ENCODE peak calls at places on chromosomes 3 and 15, in four cellular contexts. R is epithelial cell of esophagus; Q is NCI-H510A treated with DMSO at 0.1 percent for 48 hours; J is CD8-positive, alpha-beta T cell. D is an unnamed sample.

GRCh38 chr15:41838400-41838897 is at the start of gene PLA2G4B:
- DNase-seq in R (peak; percentile 92), Q (peak; percentile 73), J (no peak), D (no peak)

GRCh38 chr3:85427467-85427866 is 468.7 kb downstream of the CADM2 start:
- DNase-seq in R (peak; percentile 26), Q (no peak), J (no peak), D (no peak)

GRCh38 chr3:46184469-46184868 is 23.6 kb downstream of the CCR1 start:
- DNase-seq in R (peak; percentile 94), Q (no peak), J (no peak), D (no peak)

GRCh38 chr3:59766165-59766872 is 716.5 kb upstream of the CFAP20DC start:
- DNase-seq in R (peak; percentile 7), Q (no peak), J (no peak), D (no peak)

GRCh38 chr3:158642005-158642404 is 2.3 kb upstream of the GFM1 start:
- DNase-seq in R (no peak), Q (no peak), J (no peak), D (no peak)

GRCh38 chr3:152225176-152225575 is 43.6 kb upstream of the MBNL1 start:
- DNase-seq in R (no peak), Q (no peak), J (no peak), D (no peak)

GRCh38 chr15:25542648-25543047 is 103.8 kb upstream of the UBE3A start:
- DNase-seq in R (no peak), Q (no peak), J (no peak), D (no peak)

GRCh38 chr15:85840079-85840801 is 45.5 kb upstream of the KLHL25 start:
- DNase-seq in R (peak; percentile 75), Q (peak; percentile 38), J (peak; percentile 70), D (peak; percentile 74)

GRCh38 chr3:155549087-155549486 is 195.8 kb downstream of the PLCH1 start:
- DNase-seq in R (no peak), Q (no peak), J (no peak), D (no peak)

GRCh38 chr15:63109498-63110290 is 12.0 kb upstream of the LACTB start:
- DNase-seq in R (no peak), Q (no peak), J (no peak), D (no peak)

GRCh38 chr15:91032919-91033803 is 10.8 kb upstream of the VPS33B start:
- DNase-seq in R (peak; percentile 74), Q (peak; percentile 73), J (peak; percentile 34), D (peak; percentile 53)

GRCh38 chr15:88894819-88895767 is at the start of gene HAPLN3:
- DNase-seq in R (peak; percentile 53), Q (no peak), J (peak; percentile 51), D (peak; percentile 45)

GRCh38 chr15:42157981-42158765 is 1.7 kb upstream of the PLA2G4F start:
- DNase-seq in R (peak; percentile 75), Q (no peak), J (no peak), D (no peak)

GRCh38 chr3:100879445-100879844 is 113.8 kb downstream of the ABI3BP start:
- DNase-seq in R (no peak), Q (no peak), J (no peak), D (no peak)

GRCh38 chr15:79743032-79743431 is 153.8 kb downstream of the MTHFS start:
- DNase-seq in R (no peak), Q (no peak), J (no peak), D (no peak)

GRCh38 chr3:190038050-190038631 is 82.6 kb downstream of the P3H2 start:
- DNase-seq in R (peak; percentile 95), Q (peak; percentile 53), J (no peak), D (no peak)

GRCh38 chr3:61077551-61077950 is 173.7 kb downstream of the FHIT start:
- DNase-seq in R (no peak), Q (no peak), J (no peak), D (no peak)

GRCh38 chr3:98573231-98573728 is 20.1 kb downstream of the CPOX start:
- DNase-seq in R (peak; percentile 22), Q (no peak), J (no peak), D (no peak)

GRCh38 chr3:30502742-30503073 is 103.7 kb upstream of the TGFBR2 start:
- DNase-seq in R (peak; percentile 96), Q (no peak), J (no peak), D (no peak)

GRCh38 chr3:149217347-149217746 is 4.3 kb downstream of the CP start:
- DNase-seq in R (no peak), Q (no peak), J (no peak), D (no peak)

GRCh38 chr15:74528876-74529275 is 12.1 kb upstream of the ARID3B start:
- DNase-seq in R (no peak), Q (no peak), J (no peak), D (no peak)

GRCh38 chr15:39608185-39608584 is 27.3 kb downstream of the THBS1 start:
- DNase-seq in R (no peak), Q (no peak), J (no peak), D (no peak)

GRCh38 chr15:74174216-74174965 is 881 bp downstream of the ISLR start:
- DNase-seq in R (no peak), Q (no peak), J (no peak), D (no peak)

GRCh38 chr3:56855856-56856538 is 54.2 kb upstream of the ARHGEF3 start:
- DNase-seq in R (peak; percentile 21), Q (no peak), J (peak; percentile 26), D (no peak)

GRCh38 chr3:100401674-100402036 is 316 bp downstream of the LNP1 start:
- DNase-seq in R (peak; percentile 33), Q (peak; percentile 35), J (peak; percentile 82), D (no peak)

GRCh38 chr15:79115971-79116370 is 25.4 kb upstream of the RASGRF1 start:
- DNase-seq in R (no peak), Q (no peak), J (no peak), D (no peak)

GRCh38 chr3:14425574-14426304 is 23.3 kb downstream of the SLC6A6 start:
- DNase-seq in R (peak; percentile 58), Q (no peak), J (peak; percentile 60), D (peak; percentile 42)

GRCh38 chr3:45154641-45155147 is 8.5 kb upstream of the CDCP1 start:
- DNase-seq in R (peak; percentile 98), Q (no peak), J (no peak), D (no peak)

GRCh38 chr3:141414141-141414689 is 45.9 kb downstream of the ZBTB38 start:
- DNase-seq in R (no peak), Q (no peak), J (peak; percentile 24), D (no peak)

GRCh38 chr15:42348083-42348482 is 11.2 kb upstream of the CAPN3 start:
- DNase-seq in R (peak; percentile 16), Q (no peak), J (no peak), D (no peak)

GRCh38 chr15:52255008-52255407 is 40.6 kb downstream of the MYO5C start:
- DNase-seq in R (peak; percentile 65), Q (no peak), J (no peak), D (no peak)

GRCh38 chr3:104392327-104392726 is 974.4 kb upstream of the ALCAM start:
- DNase-seq in R (no peak), Q (no peak), J (no peak), D (no peak)

GRCh38 chr3:24688446-24689148 is 193.9 kb upstream of the THRB start:
- DNase-seq in R (peak; percentile 67), Q (no peak), J (no peak), D (no peak)

GRCh38 chr15:73019733-73020132 is 32.5 kb upstream of the NEO1 start:
- DNase-seq in R (no peak), Q (no peak), J (no peak), D (no peak)

GRCh38 chr3:170780955-170781354 is 89.0 kb downstream of the RPL22L1 start:
- DNase-seq in R (peak; percentile 87), Q (no peak), J (no peak), D (no peak)